ENCODE peak calls at places on chromosomes 2 and 18, in five cellular contexts. G is mesenchymal stem cell, L is H9, A is trophoblast cell, H is H1. T is an unnamed sample.
A peak's percentile ranks its signal among the peaks of the same experiment; 100 is the strongest.

GRCh38 chr18:44741070-44741469 is 60.4 kb downstream of the SETBP1 start:
- DNase-seq in G (no peak), L (no peak), A (no peak), H (no peak), T (no peak)

GRCh38 chr18:58152891-58153290 is 108.9 kb downstream of the NEDD4L start:
- DNase-seq in G (no peak), L (no peak), A (peak; percentile 88), H (no peak), T (no peak)

GRCh38 chr18:47931707-47932103 is 1.2 kb upstream of the SMAD2 start:
- DNase-seq in G (no peak), L (peak; percentile 69), A (no peak), H (no peak), T (no peak)

GRCh38 chr18:42929857-42930256 is 185.6 kb downstream of the RIT2 start:
- DNase-seq in G (peak; percentile 66), L (no peak), A (no peak), H (no peak), T (no peak)

GRCh38 chr2:102618452-102619413 is 620 bp upstream of the SLC9A2 start:
- DNase-seq in G (peak; percentile 15), L (peak; percentile 45), A (peak; percentile 6), H (peak; percentile 69), T (peak; percentile 47)

GRCh38 chr2:134384131-134384530 is 130.3 kb downstream of the MGAT5 start:
- DNase-seq in G (no peak), L (no peak), A (no peak), H (no peak), T (no peak)

GRCh38 chr2:237653791-237654558 is 26.6 kb downstream of the LRRFIP1 start:
- DNase-seq in G (no peak), L (no peak), A (no peak), H (no peak), T (no peak)

GRCh38 chr18:57052173-57052572 is 94.7 kb upstream of the BOD1L2 start:
- DNase-seq in G (no peak), L (no peak), A (no peak), H (no peak), T (no peak)

GRCh38 chr2:218036371-218036770 is 32.7 kb upstream of the RUFY4 start:
- DNase-seq in G (no peak), L (no peak), A (no peak), H (no peak), T (no peak)

GRCh38 chr2:120480346-120480902 is 134.5 kb downstream of the INHBB start:
- DNase-seq in G (no peak), L (no peak), A (no peak), H (no peak), T (no peak)

GRCh38 chr2:172745636-172746035 is 10.0 kb downstream of the RAPGEF4 start:
- DNase-seq in G (peak; percentile 15), L (no peak), A (no peak), H (no peak), T (no peak)

GRCh38 chr2:167052825-167053224 is 164.5 kb downstream of the XIRP2 start:
- DNase-seq in G (peak; percentile 40), L (no peak), A (no peak), H (no peak), T (no peak)
- H2BK12ac ChIP-seq in G (no peak overlapping the region), L (no peak overlapping the region), A (no peak overlapping the region), H (no peak overlapping the region), T (no peak overlapping the region)

GRCh38 chr2:188345439-188345838 is 53.8 kb downstream of the GULP1 start:
- DNase-seq in G (no peak), L (no peak), A (no peak), H (no peak), T (no peak)
- H3K4ac ChIP-seq in G (no peak overlapping the region), L (no peak overlapping the region), A (no peak overlapping the region), H (no peak overlapping the region), T (no peak overlapping the region)

DNA sequence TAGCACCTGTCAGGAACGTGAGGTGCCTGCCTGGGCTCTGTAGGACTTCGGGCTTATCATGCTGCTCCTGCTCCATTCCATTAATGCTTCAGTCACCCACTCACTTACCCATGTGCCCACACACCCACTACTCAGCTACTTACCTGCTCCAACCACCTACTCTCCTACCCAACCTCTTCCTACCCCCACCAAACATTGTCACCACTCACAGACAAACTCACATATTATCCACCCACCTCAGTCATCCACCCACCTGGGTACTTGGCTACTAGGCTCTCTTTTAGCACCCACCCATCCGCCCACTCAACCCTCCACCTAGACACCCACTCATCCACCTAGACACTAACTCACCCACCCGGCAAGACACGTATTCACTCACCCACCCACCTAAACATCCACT is 724.7 kb upstream of the RAB6C start:
- DNase-seq in G (no peak), L (no peak), A (no peak), H (no peak), T (no peak)
- H2BK12ac ChIP-seq in G (no peak overlapping the region), L (no peak overlapping the region), A (no peak overlapping the region), H (no peak overlapping the region), T (no peak overlapping the region)

DNA sequence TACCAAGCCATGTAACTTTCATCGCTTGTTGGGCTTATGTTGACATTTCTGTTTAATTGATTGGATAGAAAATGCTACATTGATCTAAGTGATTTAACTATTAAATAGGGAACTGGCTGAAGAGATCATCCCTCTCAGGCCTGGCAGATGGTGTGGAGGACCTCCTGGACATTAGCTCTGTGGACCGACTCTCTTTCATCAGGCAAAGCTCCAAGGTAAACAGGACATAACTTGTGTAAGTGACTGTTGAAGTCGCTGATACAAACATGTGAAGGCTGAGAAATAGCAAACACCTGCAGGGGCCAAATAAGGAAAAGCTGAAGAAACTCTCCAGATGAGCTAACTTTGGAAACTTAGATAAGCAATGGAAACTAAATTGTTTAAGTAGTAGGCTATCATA is 68.8 kb downstream of the UNC80 start:
- DNase-seq in G (no peak), L (no peak), A (no peak), H (no peak), T (no peak)
- H3K4ac ChIP-seq in G (no peak overlapping the region), L (no peak overlapping the region), A (no peak overlapping the region), H (no peak overlapping the region), T (no peak overlapping the region)

GRCh38 chr2:125564471-125564870 is 1091.5 kb upstream of the GYPC start:
- DNase-seq in G (no peak), L (peak; percentile 32), A (no peak), H (no peak), T (no peak)
- H2BK12ac ChIP-seq in G (no peak overlapping the region), L (no peak overlapping the region), A (no peak overlapping the region), H (no peak overlapping the region), T (no peak overlapping the region)

DNA sequence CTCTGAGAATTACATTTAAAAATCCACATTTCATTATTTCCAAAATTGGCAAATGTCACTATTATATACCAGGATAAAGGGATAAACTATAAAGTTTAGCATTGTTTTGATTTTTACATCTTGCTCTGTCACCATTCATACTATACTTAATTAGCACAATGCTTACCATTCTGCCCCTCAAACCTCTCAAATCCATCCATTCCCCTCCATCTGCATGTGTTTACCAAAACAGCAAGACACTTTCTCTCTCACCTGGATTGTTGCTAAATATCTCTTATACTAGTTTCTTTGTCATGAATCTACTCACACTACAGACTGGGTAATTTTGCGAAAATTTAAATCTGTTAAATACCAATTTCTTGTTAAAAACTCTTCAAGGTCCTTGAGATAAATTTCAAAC is 496.1 kb downstream of the NR4A2 start:
- DNase-seq in G (no peak), L (no peak), A (no peak), H (no peak), T (no peak)
- H3K4ac ChIP-seq in G (no peak overlapping the region), L (no peak overlapping the region), A (no peak overlapping the region), H (no peak overlapping the region), T (no peak overlapping the region)

GRCh38 chr2:66553370-66553769 is 118.4 kb downstream of the MEIS1 start:
- DNase-seq in G (no peak), L (no peak), A (no peak), H (no peak), T (no peak)
- H2BK12ac ChIP-seq in G (no peak overlapping the region), L (no peak overlapping the region), A (no peak overlapping the region), H (no peak overlapping the region), T (no peak overlapping the region)

DNA sequence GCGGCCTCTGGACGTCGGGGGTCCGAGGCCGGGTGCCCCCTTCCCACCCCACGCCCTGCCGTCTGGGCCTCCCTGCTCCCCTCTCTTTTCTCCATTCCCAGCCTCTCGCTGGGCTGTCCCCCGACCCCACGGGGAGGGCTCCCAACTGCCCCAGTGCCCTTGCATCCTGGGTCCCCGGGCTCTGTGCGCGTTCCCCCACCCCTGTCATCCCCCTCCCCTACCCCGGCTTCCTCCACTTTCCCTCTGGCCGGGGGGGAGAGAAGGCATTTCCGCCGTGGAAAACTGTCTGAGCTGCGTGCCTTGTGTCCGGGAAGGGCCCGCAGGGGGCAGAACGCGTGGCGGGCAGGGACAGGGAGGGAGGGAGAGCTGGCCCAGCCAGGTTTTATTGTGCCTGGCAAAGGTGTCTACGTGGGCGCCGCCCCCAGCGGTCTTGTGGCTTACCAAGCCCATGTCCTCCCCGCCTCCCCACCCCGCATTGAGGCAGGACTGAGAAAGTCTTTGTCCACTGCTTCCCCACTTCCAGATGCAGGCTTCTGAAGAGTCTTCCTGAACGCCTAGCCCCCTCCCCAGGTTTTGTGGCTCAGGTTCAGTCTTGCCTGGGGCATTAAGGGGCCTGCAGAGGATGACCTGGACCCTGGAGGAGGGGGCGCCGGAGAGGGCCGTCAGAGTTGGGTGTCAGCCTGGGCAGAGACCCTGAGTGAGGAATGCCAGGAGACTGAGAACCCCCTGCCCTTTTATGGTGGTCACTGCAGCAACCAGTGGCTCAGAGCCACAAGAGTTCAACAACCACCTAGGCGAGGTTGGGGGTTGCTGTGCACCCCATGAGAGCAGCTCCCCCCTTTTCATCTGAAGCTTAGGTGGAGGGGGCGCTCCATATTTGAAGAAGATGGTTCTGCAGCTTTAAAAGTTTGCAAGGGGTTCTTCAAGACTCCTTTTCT is 1.3 kb downstream of the ITM2C start:
- DNase-seq in G (peak; percentile 63), L (peak; percentile 54), A (peak; percentile 54), H (peak; percentile 64), T (no peak)
- H3K4ac ChIP-seq in G (no peak overlapping the region), L (no peak overlapping the region), A (peak overlapping the region; percentile 90), H (no peak overlapping the region), T (no peak overlapping the region)